ENCODE peak calls at places on chromosomes 12 and 14, in nine cellular contexts. One of them, this sample, is unnamed.

GRCh38 chr12:45775465-45775864 is 46.0 kb downstream of the ARID2 start:
- DNase-seq in foreskin fibroblast: no peak
- DNase-seq in HCT116: no peak
- DNase-seq in astrocyte of the cerebellum: no peak
- DNase-seq in left lung: no peak
- DNase-seq in OCI-LY7: no peak
- DNase-seq in brain microvascular endothelial cell: no peak
- DNase-seq in cardiac muscle cell: no peak
- DNase-seq in fibroblast of pulmonary artery: no peak
- DNase-seq in this sample: no peak

GRCh38 chr12:118061011-118061875 is at the start of gene WSB2:
- DNase-seq in foreskin fibroblast: peak
- DNase-seq in HCT116: no peak
- DNase-seq in astrocyte of the cerebellum: no peak
- DNase-seq in left lung: peak
- DNase-seq in OCI-LY7: peak
- DNase-seq in brain microvascular endothelial cell: peak
- DNase-seq in cardiac muscle cell: peak
- DNase-seq in fibroblast of pulmonary artery: peak
- DNase-seq in this sample: peak

GRCh38 chr12:118307069-118307954 is 65.4 kb downstream of the TAOK3 start:
- DNase-seq in foreskin fibroblast: peak
- DNase-seq in HCT116: no peak
- DNase-seq in astrocyte of the cerebellum: peak
- DNase-seq in left lung: no peak
- DNase-seq in OCI-LY7: no peak
- DNase-seq in brain microvascular endothelial cell: peak
- DNase-seq in cardiac muscle cell: no peak
- DNase-seq in fibroblast of pulmonary artery: peak
- DNase-seq in this sample: peak

GRCh38 chr12:57964421-57964820 is 23.1 kb downstream of the ATP23 start:
- DNase-seq in foreskin fibroblast: no peak
- DNase-seq in HCT116: no peak
- DNase-seq in astrocyte of the cerebellum: no peak
- DNase-seq in left lung: no peak
- DNase-seq in OCI-LY7: no peak
- DNase-seq in brain microvascular endothelial cell: no peak
- DNase-seq in cardiac muscle cell: no peak
- DNase-seq in fibroblast of pulmonary artery: no peak
- DNase-seq in this sample: no peak

GRCh38 chr14:93068721-93069120 is 47.0 kb downstream of the ITPK1 start:
- DNase-seq in foreskin fibroblast: no peak
- DNase-seq in HCT116: no peak
- DNase-seq in astrocyte of the cerebellum: no peak
- DNase-seq in left lung: peak
- DNase-seq in OCI-LY7: no peak
- DNase-seq in brain microvascular endothelial cell: no peak
- DNase-seq in cardiac muscle cell: no peak
- DNase-seq in fibroblast of pulmonary artery: no peak
- DNase-seq in this sample: no peak

GRCh38 chr12:30952036-30952435 is 25.5 kb downstream of the TSPAN11 start:
- DNase-seq in foreskin fibroblast: no peak
- DNase-seq in HCT116: no peak
- DNase-seq in astrocyte of the cerebellum: no peak
- DNase-seq in left lung: no peak
- DNase-seq in OCI-LY7: no peak
- DNase-seq in brain microvascular endothelial cell: no peak
- DNase-seq in cardiac muscle cell: no peak
- DNase-seq in fibroblast of pulmonary artery: no peak
- DNase-seq in this sample: peak

GRCh38 chr12:51865757-51866270 is 17.3 kb upstream of the FIGNL2 start:
- DNase-seq in foreskin fibroblast: no peak
- DNase-seq in HCT116: no peak
- DNase-seq in astrocyte of the cerebellum: no peak
- DNase-seq in left lung: peak
- DNase-seq in OCI-LY7: no peak
- DNase-seq in brain microvascular endothelial cell: no peak
- DNase-seq in cardiac muscle cell: peak
- DNase-seq in fibroblast of pulmonary artery: no peak
- DNase-seq in this sample: no peak

GRCh38 chr12:75917083-75917482 is 114.5 kb downstream of the PHLDA1 start:
- DNase-seq in foreskin fibroblast: no peak
- DNase-seq in HCT116: no peak
- DNase-seq in astrocyte of the cerebellum: no peak
- DNase-seq in left lung: no peak
- DNase-seq in OCI-LY7: peak
- DNase-seq in brain microvascular endothelial cell: no peak
- DNase-seq in cardiac muscle cell: no peak
- DNase-seq in fibroblast of pulmonary artery: no peak
- DNase-seq in this sample: no peak

GRCh38 chr12:121033625-121034349 is 5.3 kb downstream of the OASL start:
- DNase-seq in foreskin fibroblast: peak
- DNase-seq in HCT116: peak
- DNase-seq in astrocyte of the cerebellum: no peak
- DNase-seq in left lung: no peak
- DNase-seq in OCI-LY7: no peak
- DNase-seq in brain microvascular endothelial cell: no peak
- DNase-seq in cardiac muscle cell: no peak
- DNase-seq in fibroblast of pulmonary artery: no peak
- DNase-seq in this sample: peak

GRCh38 chr12:64669270-64669842 is 59.1 kb downstream of the RASSF3 start:
- DNase-seq in foreskin fibroblast: no peak
- DNase-seq in HCT116: no peak
- DNase-seq in astrocyte of the cerebellum: no peak
- DNase-seq in left lung: peak
- DNase-seq in OCI-LY7: peak
- DNase-seq in brain microvascular endothelial cell: no peak
- DNase-seq in cardiac muscle cell: peak
- DNase-seq in fibroblast of pulmonary artery: peak
- DNase-seq in this sample: peak

GRCh38 chr14:93137864-93138263 is 22.1 kb upstream of the ITPK1 start:
- DNase-seq in foreskin fibroblast: no peak
- DNase-seq in HCT116: no peak
- DNase-seq in astrocyte of the cerebellum: no peak
- DNase-seq in left lung: peak
- DNase-seq in OCI-LY7: peak
- DNase-seq in brain microvascular endothelial cell: no peak
- DNase-seq in cardiac muscle cell: peak
- DNase-seq in fibroblast of pulmonary artery: peak
- DNase-seq in this sample: no peak

GRCh38 chr12:57607958-57608663 is 3.1 kb upstream of the ARHGEF25 start:
- DNase-seq in foreskin fibroblast: no peak
- DNase-seq in HCT116: no peak
- DNase-seq in astrocyte of the cerebellum: no peak
- DNase-seq in left lung: no peak
- DNase-seq in OCI-LY7: no peak
- DNase-seq in brain microvascular endothelial cell: no peak
- DNase-seq in cardiac muscle cell: no peak
- DNase-seq in fibroblast of pulmonary artery: no peak
- DNase-seq in this sample: no peak

GRCh38 chr12:117155278-117156060 is 34.8 kb downstream of the FBXO21 start:
- DNase-seq in foreskin fibroblast: peak
- DNase-seq in HCT116: peak
- DNase-seq in astrocyte of the cerebellum: peak
- DNase-seq in left lung: peak
- DNase-seq in OCI-LY7: peak
- DNase-seq in brain microvascular endothelial cell: no peak
- DNase-seq in cardiac muscle cell: peak
- DNase-seq in fibroblast of pulmonary artery: peak
- DNase-seq in this sample: peak

GRCh38 chr12:57430117-57430930 is 519 bp downstream of the R3HDM2 start:
- DNase-seq in foreskin fibroblast: no peak
- DNase-seq in HCT116: no peak
- DNase-seq in astrocyte of the cerebellum: no peak
- DNase-seq in left lung: peak
- DNase-seq in OCI-LY7: peak
- DNase-seq in brain microvascular endothelial cell: peak
- DNase-seq in cardiac muscle cell: peak
- DNase-seq in fibroblast of pulmonary artery: peak
- DNase-seq in this sample: peak

GRCh38 chr14:53882684-53883083 is 73.9 kb downstream of the BMP4 start:
- DNase-seq in foreskin fibroblast: no peak
- DNase-seq in HCT116: peak
- DNase-seq in astrocyte of the cerebellum: no peak
- DNase-seq in left lung: no peak
- DNase-seq in OCI-LY7: no peak
- DNase-seq in brain microvascular endothelial cell: no peak
- DNase-seq in cardiac muscle cell: no peak
- DNase-seq in fibroblast of pulmonary artery: no peak
- DNase-seq in this sample: no peak

GRCh38 chr12:130139971-130140547 is 22.2 kb upstream of the FZD10 start:
- DNase-seq in foreskin fibroblast: no peak
- DNase-seq in HCT116: no peak
- DNase-seq in astrocyte of the cerebellum: no peak
- DNase-seq in left lung: no peak
- DNase-seq in OCI-LY7: no peak
- DNase-seq in brain microvascular endothelial cell: no peak
- DNase-seq in cardiac muscle cell: no peak
- DNase-seq in fibroblast of pulmonary artery: no peak
- DNase-seq in this sample: no peak

GRCh38 chr12:130139541-130139940 is 22.7 kb upstream of the FZD10 start:
- DNase-seq in foreskin fibroblast: no peak
- DNase-seq in HCT116: no peak
- DNase-seq in astrocyte of the cerebellum: no peak
- DNase-seq in left lung: no peak
- DNase-seq in OCI-LY7: no peak
- DNase-seq in brain microvascular endothelial cell: no peak
- DNase-seq in cardiac muscle cell: no peak
- DNase-seq in fibroblast of pulmonary artery: no peak
- DNase-seq in this sample: no peak

GRCh38 chr12:130136536-130136935 is 25.7 kb upstream of the FZD10 start:
- DNase-seq in foreskin fibroblast: no peak
- DNase-seq in HCT116: no peak
- DNase-seq in astrocyte of the cerebellum: no peak
- DNase-seq in left lung: no peak
- DNase-seq in OCI-LY7: no peak
- DNase-seq in brain microvascular endothelial cell: no peak
- DNase-seq in cardiac muscle cell: no peak
- DNase-seq in fibroblast of pulmonary artery: no peak
- DNase-seq in this sample: no peak

GRCh38 chr12:130138478-130138877 is 23.8 kb upstream of the FZD10 start:
- DNase-seq in foreskin fibroblast: no peak
- DNase-seq in HCT116: no peak
- DNase-seq in astrocyte of the cerebellum: no peak
- DNase-seq in left lung: no peak
- DNase-seq in OCI-LY7: no peak
- DNase-seq in brain microvascular endothelial cell: no peak
- DNase-seq in cardiac muscle cell: no peak
- DNase-seq in fibroblast of pulmonary artery: no peak
- DNase-seq in this sample: no peak

GRCh38 chr12:130137141-130138018 is 24.9 kb upstream of the FZD10 start:
- DNase-seq in foreskin fibroblast: no peak
- DNase-seq in HCT116: no peak
- DNase-seq in astrocyte of the cerebellum: no peak
- DNase-seq in left lung: no peak
- DNase-seq in OCI-LY7: no peak
- DNase-seq in brain microvascular endothelial cell: no peak
- DNase-seq in cardiac muscle cell: no peak
- DNase-seq in fibroblast of pulmonary artery: no peak
- DNase-seq in this sample: no peak
- H3K4me3 ChIP-seq in foreskin fibroblast: no peak
- H3K4me3 ChIP-seq in HCT116: no peak
- H3K4me3 ChIP-seq in astrocyte of the cerebellum: no peak
- H3K4me3 ChIP-seq in left lung: no peak
- H3K4me3 ChIP-seq in OCI-LY7: no peak
- H3K4me3 ChIP-seq in brain microvascular endothelial cell: no peak
- H3K4me3 ChIP-seq in cardiac muscle cell: no peak
- H3K4me3 ChIP-seq in fibroblast of pulmonary artery: no peak
- H3K4me3 ChIP-seq in this sample: no peak

DNA sequence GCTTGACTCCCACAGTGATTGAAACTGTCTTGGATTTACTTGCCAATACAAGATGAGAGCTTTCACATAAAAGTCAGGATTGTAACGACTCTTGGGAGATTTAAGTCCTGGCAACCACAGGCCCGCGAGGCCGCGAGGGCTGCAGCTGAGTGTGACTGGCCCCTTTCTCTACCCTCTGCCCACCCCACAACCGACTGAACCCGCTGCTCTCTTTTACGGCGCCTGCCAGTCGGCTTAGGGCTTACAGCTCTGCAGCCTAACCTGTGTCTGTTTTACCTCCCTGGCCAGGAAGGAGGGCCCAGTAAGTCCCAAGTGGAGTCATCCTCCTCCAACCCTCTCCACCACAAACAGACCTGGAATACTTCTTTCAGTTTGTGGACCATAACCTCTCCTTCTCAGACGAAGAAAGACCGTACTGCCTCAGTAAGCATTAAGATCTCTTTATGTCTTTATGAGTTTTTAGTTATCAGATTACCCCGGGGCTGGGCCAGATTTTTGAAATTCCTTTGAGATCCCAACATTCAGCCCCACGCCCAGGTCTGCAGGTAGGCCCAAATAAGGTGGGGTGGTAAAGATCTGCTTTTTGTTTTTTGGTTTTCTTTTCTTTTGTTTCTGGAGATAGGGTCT is 12.6 kb upstream of the TIGAR start:
- DNase-seq in foreskin fibroblast: no peak
- DNase-seq in HCT116: no peak
- DNase-seq in astrocyte of the cerebellum: no peak
- DNase-seq in left lung: no peak
- DNase-seq in OCI-LY7: no peak
- DNase-seq in brain microvascular endothelial cell: no peak
- DNase-seq in cardiac muscle cell: no peak
- DNase-seq in fibroblast of pulmonary artery: no peak
- DNase-seq in this sample: no peak
- TF ChIP-seq CTCF in foreskin fibroblast: no peak
- TF ChIP-seq CTCF in HCT116: no peak
- TF ChIP-seq CTCF in astrocyte of the cerebellum: no peak
- TF ChIP-seq CTCF in left lung: no peak
- TF ChIP-seq CTCF in OCI-LY7: no peak
- TF ChIP-seq CTCF in brain microvascular endothelial cell: no peak
- TF ChIP-seq CTCF in cardiac muscle cell: no peak
- TF ChIP-seq CTCF in fibroblast of pulmonary artery: no peak
- TF ChIP-seq CTCF in this sample: no peak

GRCh38 chr12:1083888-1084262 is 92.9 kb downstream of the ERC1 start:
- DNase-seq in foreskin fibroblast: peak
- DNase-seq in HCT116: no peak
- DNase-seq in astrocyte of the cerebellum: peak
- DNase-seq in left lung: no peak
- DNase-seq in OCI-LY7: no peak
- DNase-seq in brain microvascular endothelial cell: peak
- DNase-seq in cardiac muscle cell: peak
- DNase-seq in fibroblast of pulmonary artery: peak
- DNase-seq in this sample: peak
- H3K4me3 ChIP-seq in foreskin fibroblast: no peak
- H3K4me3 ChIP-seq in HCT116: no peak
- H3K4me3 ChIP-seq in astrocyte of the cerebellum: no peak
- H3K4me3 ChIP-seq in left lung: no peak
- H3K4me3 ChIP-seq in OCI-LY7: no peak
- H3K4me3 ChIP-seq in brain microvascular endothelial cell: no peak
- H3K4me3 ChIP-seq in cardiac muscle cell: no peak
- H3K4me3 ChIP-seq in fibroblast of pulmonary artery: no peak
- H3K4me3 ChIP-seq in this sample: no peak

DNA sequence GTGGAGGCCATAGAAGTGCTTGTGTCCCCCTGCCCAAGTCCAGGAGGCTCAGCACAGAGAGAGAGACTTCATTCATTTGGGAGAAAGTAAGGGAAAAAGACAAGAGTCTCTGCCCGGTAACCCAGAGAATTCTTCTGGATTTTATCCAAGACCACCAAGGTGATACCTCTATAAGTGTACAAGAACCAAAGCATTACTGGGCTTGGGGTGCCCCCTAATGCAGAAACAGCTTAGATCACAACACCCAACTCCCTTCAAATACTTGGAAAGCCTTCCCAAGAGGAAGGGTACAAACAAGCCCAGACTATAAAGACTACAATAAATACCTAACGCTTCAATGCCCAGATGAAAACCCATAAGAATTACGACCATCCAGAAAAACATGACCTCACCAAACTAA is 119.7 kb upstream of the PDE3A start:
- DNase-seq in foreskin fibroblast: no peak
- DNase-seq in HCT116: no peak
- DNase-seq in astrocyte of the cerebellum: peak
- DNase-seq in left lung: no peak
- DNase-seq in OCI-LY7: no peak
- DNase-seq in brain microvascular endothelial cell: no peak
- DNase-seq in cardiac muscle cell: no peak
- DNase-seq in fibroblast of pulmonary artery: no peak
- DNase-seq in this sample: no peak
- TF ChIP-seq CTCF in foreskin fibroblast: no peak
- TF ChIP-seq CTCF in HCT116: no peak
- TF ChIP-seq CTCF in astrocyte of the cerebellum: no peak
- TF ChIP-seq CTCF in left lung: no peak
- TF ChIP-seq CTCF in OCI-LY7: no peak
- TF ChIP-seq CTCF in brain microvascular endothelial cell: no peak
- TF ChIP-seq CTCF in cardiac muscle cell: no peak
- TF ChIP-seq CTCF in fibroblast of pulmonary artery: no peak
- TF ChIP-seq CTCF in this sample: no peak